ENCODE peak calls at places on chromosome 6, in six cellular contexts. J, Z, F, A, M and N are unnamed samples.

GRCh38 chr6:166604911-166605310 is 18.4 kb upstream of the RAMACL start:
- DNase-seq in F (no peak), Z (no peak), J (no peak), M (no peak), A (peak; percentile 43), N (no peak)

GRCh38 chr6:97591955-97592354 is 308.9 kb upstream of the MMS22L start:
- DNase-seq in F (peak; percentile 77), M (no peak), Z (no peak), J (no peak), A (peak; percentile 64), N (no peak)

GRCh38 chr6:114084327-114084890 is 113.5 kb upstream of the HDAC2 start:
- DNase-seq in J (no peak), M (no peak), F (no peak), A (no peak), Z (no peak), N (no peak)

GRCh38 chr6:73285674-73286283 is 22.8 kb upstream of the KHDC1 start:
- DNase-seq in F (no peak), M (peak; percentile 74), Z (no peak), A (no peak), J (peak; percentile 76), N (no peak)

GRCh38 chr6:136564170-136564569 is 13.9 kb upstream of the MAP7 start:
- DNase-seq in M (no peak), J (no peak), A (no peak), F (no peak), Z (no peak), N (no peak)

GRCh38 chr6:164062872-164063271 is 648.4 kb downstream of the QKI start:
- DNase-seq in Z (no peak), A (no peak), F (no peak), M (no peak), J (no peak), N (no peak)

GRCh38 chr6:31829633-31830492 is 2.3 kb downstream of the HSPA1B start:
- DNase-seq in F (no peak), Z (no peak), J (peak; percentile 56), A (no peak), M (peak; percentile 74), N (peak; percentile 33)

GRCh38 chr6:111653961-111654360 is 48.3 kb upstream of the TRAF3IP2 start:
- DNase-seq in J (no peak), A (no peak), F (no peak), Z (no peak), M (no peak), N (no peak)

GRCh38 chr6:84449220-84449619 is 221.8 kb upstream of the CEP162 start:
- DNase-seq in F (no peak), A (no peak), J (no peak), M (peak; percentile 62), Z (no peak), N (no peak)

GRCh38 chr6:151704383-151704782 is 103.1 kb upstream of the ESR1 start:
- DNase-seq in Z (no peak), A (no peak), J (no peak), F (no peak), M (no peak), N (no peak)

GRCh38 chr6:23533954-23534725 is 591.9 kb upstream of the NRSN1 start:
- DNase-seq in F (no peak), Z (no peak), J (no peak), A (no peak), M (no peak), N (no peak)

GRCh38 chr6:28137458-28138020 is 4.1 kb upstream of the ZKSCAN8 start:
- DNase-seq in F (no peak), Z (no peak), A (no peak), M (peak; percentile 66), J (peak; percentile 14), N (no peak)

GRCh38 chr6:73832313-73832712 is 136.3 kb downstream of the CD109 start:
- DNase-seq in M (no peak), A (no peak), J (no peak), Z (no peak), F (no peak), N (no peak)

GRCh38 chr6:144284753-144285547 is at the start of gene UTRN:
- DNase-seq in A (peak; percentile 89), J (peak; percentile 79), F (peak; percentile 88), M (peak; percentile 90), Z (peak; percentile 63), N (peak; percentile 88)
- H3K23ac ChIP-seq in A (no peak within 1 kb of the TSS), J (peak within 1 kb of the TSS; percentile 80), F (no peak within 1 kb of the TSS), M (peak within 1 kb of the TSS; percentile 85), Z (no peak within 1 kb of the TSS), N (peak within 1 kb of the TSS; percentile 53)

GRCh38 chr6:53348436-53349208 is at the start of gene ELOVL5:
- DNase-seq in A (peak; percentile 97), Z (peak; percentile 99), F (peak; percentile 94), M (peak; percentile 99), J (peak; percentile 98), N (peak; percentile 92)
- H3K18ac ChIP-seq in A (peak within 1 kb of the TSS; percentile 48), Z (peak within 1 kb of the TSS; percentile 95), F (peak within 1 kb of the TSS; percentile 94), M (peak within 1 kb of the TSS; percentile 94), J (peak within 1 kb of the TSS; percentile 81), N (peak within 1 kb of the TSS; percentile 93)

GRCh38 chr6:125252891-125253290 is 48.9 kb downstream of the HDDC2 start:
- DNase-seq in F (no peak), J (peak; percentile 76), M (peak; percentile 7), A (no peak), Z (no peak), N (no peak)
- H4K91ac ChIP-seq in F (no peak overlapping the region), J (peak overlapping the region; percentile 57), M (no peak overlapping the region), A (no peak overlapping the region), Z (no peak overlapping the region), N (no peak overlapping the region)

GRCh38 chr6:159004592-159004991 is 4.6 kb upstream of the RSPH3 start:
- DNase-seq in J (no peak), A (no peak), F (no peak), M (no peak), Z (no peak), N (no peak)

GRCh38 chr6:158996863-158997262 is 3.1 kb downstream of the RSPH3 start:
- DNase-seq in Z (no peak), M (peak; percentile 28), A (no peak), F (no peak), J (no peak), N (no peak)

GRCh38 chr6:158999154-158999668 is 791 bp downstream of the RSPH3 start:
- DNase-seq in J (peak; percentile 8), M (no peak), Z (no peak), F (no peak), A (no peak), N (no peak)

GRCh38 chr6:159002432-159003160 is 2.6 kb upstream of the RSPH3 start:
- DNase-seq in Z (peak; percentile 24), M (peak; percentile 20), J (peak; percentile 61), A (no peak), F (no peak), N (no peak)

DNA sequence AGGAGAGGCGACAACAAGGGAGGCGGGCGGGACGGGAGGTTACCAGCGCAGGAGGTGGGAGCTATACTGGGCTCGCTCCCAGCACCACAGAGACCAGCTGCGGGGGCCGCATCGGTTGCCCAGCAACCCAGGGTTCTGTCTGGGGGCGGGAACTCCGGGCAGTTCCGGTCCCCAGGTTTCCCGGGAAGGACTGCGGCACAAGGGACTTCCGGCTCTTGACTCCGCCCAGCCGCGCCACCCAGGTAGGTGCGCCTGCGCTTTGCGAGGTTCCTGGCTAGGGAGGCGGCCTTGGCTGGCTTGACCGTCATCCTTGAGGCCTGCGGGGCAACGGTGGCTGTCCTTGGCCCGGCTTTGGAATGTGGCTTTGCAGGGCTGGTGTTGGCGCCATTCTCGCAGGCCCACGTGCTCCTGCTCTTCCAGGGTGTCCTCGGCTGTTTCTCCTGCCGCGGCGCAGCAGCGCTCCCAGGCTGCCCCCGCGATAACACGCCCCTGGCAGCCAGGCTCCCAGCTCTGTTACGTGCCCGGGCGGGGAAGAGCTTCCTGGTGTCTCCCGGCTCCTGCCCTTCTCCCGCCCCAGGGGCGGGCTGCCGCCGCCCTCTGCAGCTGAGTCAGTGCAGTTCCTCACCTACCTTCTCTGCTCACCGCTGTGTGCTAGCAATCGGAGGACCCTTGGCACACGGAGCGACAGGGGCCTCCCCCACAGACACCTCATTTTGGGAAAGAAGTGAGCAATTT is at the start of gene RSPH3:
- DNase-seq in M (peak; percentile 94), A (peak; percentile 96), F (peak; percentile 98), Z (peak; percentile 99), J (peak; percentile 90), N (peak; percentile 93)
- H3K23ac ChIP-seq in M (peak within 1 kb of the TSS; percentile 73), A (no peak within 1 kb of the TSS), F (no peak within 1 kb of the TSS), Z (no peak within 1 kb of the TSS), J (peak within 1 kb of the TSS; percentile 79), N (peak within 1 kb of the TSS; percentile 96)